ENCODE peak calls at places on chromosome 7, in six cellular contexts. One of them, this sample, is unnamed.

GRCh38 chr7:843230-843629 is 11.0 kb downstream of the SUN1 start:
- DNase-seq in AG04449: no peak
- DNase-seq in left ventricle myocardium inferior: no peak
- DNase-seq in heart right ventricle: no peak
- DNase-seq in cardiac fibroblast: no peak
- DNase-seq in AG04450: no peak
- DNase-seq in this sample: no peak

GRCh38 chr7:92622680-92623079 is 32.5 kb upstream of the FAM133B start:
- DNase-seq in AG04449: no peak
- DNase-seq in left ventricle myocardium inferior: no peak
- DNase-seq in heart right ventricle: no peak
- DNase-seq in cardiac fibroblast: no peak
- DNase-seq in AG04450: no peak
- DNase-seq in this sample: no peak

GRCh38 chr7:12403287-12404181 is at the start of gene VWDE:
- DNase-seq in AG04449: no peak
- DNase-seq in left ventricle myocardium inferior: no peak
- DNase-seq in heart right ventricle: peak; percentile 9
- DNase-seq in cardiac fibroblast: peak; percentile 2
- DNase-seq in AG04450: no peak
- DNase-seq in this sample: peak; percentile 62

GRCh38 chr7:111532625-111533024 is 29.7 kb downstream of the IMMP2L start:
- DNase-seq in AG04449: peak; percentile 10
- DNase-seq in left ventricle myocardium inferior: peak; percentile 16
- DNase-seq in heart right ventricle: no peak
- DNase-seq in cardiac fibroblast: peak; percentile 73
- DNase-seq in AG04450: no peak
- DNase-seq in this sample: no peak

GRCh38 chr7:85426487-85426960 is 239.7 kb upstream of the SEMA3D start:
- DNase-seq in AG04449: no peak
- DNase-seq in left ventricle myocardium inferior: no peak
- DNase-seq in heart right ventricle: no peak
- DNase-seq in cardiac fibroblast: peak; percentile 26
- DNase-seq in AG04450: no peak
- DNase-seq in this sample: no peak

GRCh38 chr7:99081209-99081608 is 62.7 kb downstream of the SMURF1 start:
- DNase-seq in AG04449: no peak
- DNase-seq in left ventricle myocardium inferior: no peak
- DNase-seq in heart right ventricle: no peak
- DNase-seq in cardiac fibroblast: no peak
- DNase-seq in AG04450: no peak
- DNase-seq in this sample: no peak

GRCh38 chr7:79425665-79426064 is 27.8 kb downstream of the MAGI2 start:
- DNase-seq in AG04449: no peak
- DNase-seq in left ventricle myocardium inferior: no peak
- DNase-seq in heart right ventricle: no peak
- DNase-seq in cardiac fibroblast: no peak
- DNase-seq in AG04450: no peak
- DNase-seq in this sample: no peak

GRCh38 chr7:12002428-12002827 is 170.4 kb upstream of the THSD7A start:
- DNase-seq in AG04449: no peak
- DNase-seq in left ventricle myocardium inferior: no peak
- DNase-seq in heart right ventricle: no peak
- DNase-seq in cardiac fibroblast: no peak
- DNase-seq in AG04450: no peak
- DNase-seq in this sample: no peak

GRCh38 chr7:66363655-66364054 is 158.5 kb downstream of the TPST1 start:
- DNase-seq in AG04449: no peak
- DNase-seq in left ventricle myocardium inferior: no peak
- DNase-seq in heart right ventricle: no peak
- DNase-seq in cardiac fibroblast: no peak
- DNase-seq in AG04450: no peak
- DNase-seq in this sample: no peak

GRCh38 chr7:2060701-2061100 is 172.0 kb downstream of the MAD1L1 start:
- DNase-seq in AG04449: no peak
- DNase-seq in left ventricle myocardium inferior: no peak
- DNase-seq in heart right ventricle: no peak
- DNase-seq in cardiac fibroblast: peak; percentile 53
- DNase-seq in AG04450: peak; percentile 87
- DNase-seq in this sample: no peak

GRCh38 chr7:54858008-54858692 is 99.1 kb upstream of the SEC61G start:
- DNase-seq in AG04449: no peak
- DNase-seq in left ventricle myocardium inferior: no peak
- DNase-seq in heart right ventricle: no peak
- DNase-seq in cardiac fibroblast: no peak
- DNase-seq in AG04450: no peak
- DNase-seq in this sample: peak; percentile 92

GRCh38 chr7:285731-286130 is 4.2 kb upstream of the FOXL3 start:
- DNase-seq in AG04449: no peak
- DNase-seq in left ventricle myocardium inferior: no peak
- DNase-seq in heart right ventricle: no peak
- DNase-seq in cardiac fibroblast: no peak
- DNase-seq in AG04450: no peak
- DNase-seq in this sample: no peak

GRCh38 chr7:1620835-1621234 is 49.2 kb upstream of the ELFN1 start:
- DNase-seq in AG04449: no peak
- DNase-seq in left ventricle myocardium inferior: no peak
- DNase-seq in heart right ventricle: no peak
- DNase-seq in cardiac fibroblast: no peak
- DNase-seq in AG04450: no peak
- DNase-seq in this sample: no peak

GRCh38 chr7:92835140-92835850 is 1.1 kb downstream of the CDK6 start:
- DNase-seq in AG04449: no peak
- DNase-seq in left ventricle myocardium inferior: peak; percentile 49
- DNase-seq in heart right ventricle: peak; percentile 47
- DNase-seq in cardiac fibroblast: peak; percentile 81
- DNase-seq in AG04450: no peak
- DNase-seq in this sample: peak; percentile 81

GRCh38 chr7:36784991-36785940 is 61.0 kb upstream of the AOAH start:
- DNase-seq in AG04449: no peak
- DNase-seq in left ventricle myocardium inferior: peak; percentile 30
- DNase-seq in heart right ventricle: peak; percentile 20
- DNase-seq in cardiac fibroblast: peak; percentile 58
- DNase-seq in AG04450: no peak
- DNase-seq in this sample: peak; percentile 76

GRCh38 chr7:30460246-30460633 is 18.3 kb downstream of the NOD1 start:
- DNase-seq in AG04449: no peak
- DNase-seq in left ventricle myocardium inferior: no peak
- DNase-seq in heart right ventricle: no peak
- DNase-seq in cardiac fibroblast: peak; percentile 60
- DNase-seq in AG04450: no peak
- DNase-seq in this sample: no peak

GRCh38 chr7:45564485-45564884 is 9.7 kb upstream of the ADCY1 start:
- DNase-seq in AG04449: no peak
- DNase-seq in left ventricle myocardium inferior: no peak
- DNase-seq in heart right ventricle: no peak
- DNase-seq in cardiac fibroblast: no peak
- DNase-seq in AG04450: no peak
- DNase-seq in this sample: no peak

GRCh38 chr7:77894574-77895091 is 96.1 kb downstream of the PHTF2 start:
- DNase-seq in AG04449: no peak
- DNase-seq in left ventricle myocardium inferior: no peak
- DNase-seq in heart right ventricle: no peak
- DNase-seq in cardiac fibroblast: no peak
- DNase-seq in AG04450: no peak
- DNase-seq in this sample: no peak

GRCh38 chr7:41385996-41386395 is 316.9 kb downstream of the INHBA start:
- DNase-seq in AG04449: no peak
- DNase-seq in left ventricle myocardium inferior: no peak
- DNase-seq in heart right ventricle: no peak
- DNase-seq in cardiac fibroblast: no peak
- DNase-seq in AG04450: no peak
- DNase-seq in this sample: peak; percentile 95

GRCh38 chr7:133957860-133958259 is 169.3 kb upstream of the LRGUK start:
- DNase-seq in AG04449: no peak
- DNase-seq in left ventricle myocardium inferior: no peak
- DNase-seq in heart right ventricle: no peak
- DNase-seq in cardiac fibroblast: no peak
- DNase-seq in AG04450: no peak
- DNase-seq in this sample: peak; percentile 23

GRCh38 chr7:94286111-94286510 is 108.6 kb upstream of the COL1A2 start:
- DNase-seq in AG04449: no peak
- DNase-seq in left ventricle myocardium inferior: no peak
- DNase-seq in heart right ventricle: no peak
- DNase-seq in cardiac fibroblast: peak; percentile 80
- DNase-seq in AG04450: no peak
- DNase-seq in this sample: no peak

DNA sequence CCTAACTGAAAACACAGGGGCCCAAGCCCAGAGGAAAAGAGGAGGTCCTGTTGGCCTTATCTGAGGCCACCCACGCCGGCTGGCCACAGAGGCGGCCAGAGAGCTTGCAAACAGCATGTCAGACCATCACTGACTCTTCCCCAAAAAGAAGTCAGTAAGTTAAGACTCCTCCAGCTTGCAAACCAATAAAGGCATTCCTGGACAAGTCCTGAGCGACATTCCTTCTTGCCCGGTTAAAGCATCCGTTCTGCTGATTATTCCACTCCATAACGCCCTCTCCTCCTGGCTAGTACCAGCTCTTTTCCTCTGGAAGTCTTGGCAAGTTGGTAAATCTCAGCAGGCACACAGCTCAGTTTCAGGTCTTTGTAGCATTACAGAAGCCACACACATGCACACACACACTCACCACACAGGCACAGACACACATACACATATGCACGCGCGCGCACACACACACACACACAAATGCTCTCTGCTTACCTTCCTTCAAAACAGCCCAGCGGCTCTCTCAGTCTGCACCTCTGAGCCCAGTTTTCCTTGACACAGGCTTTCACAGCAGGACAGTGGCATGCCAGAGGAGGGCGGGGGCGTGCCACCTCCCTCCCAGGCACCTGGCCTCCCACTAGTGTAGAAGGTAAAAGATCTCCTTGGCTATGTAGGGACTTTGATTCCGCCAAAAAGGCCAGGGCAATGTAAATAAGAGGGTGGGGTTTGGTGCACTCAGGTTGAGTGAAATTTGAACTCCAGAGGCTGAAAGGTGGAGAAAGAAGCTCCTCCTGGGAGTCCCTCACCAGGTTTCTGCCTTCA is 201.4 kb downstream of the TNS3 start:
- DNase-seq in AG04449: no peak
- DNase-seq in left ventricle myocardium inferior: no peak
- DNase-seq in heart right ventricle: no peak
- DNase-seq in cardiac fibroblast: peak; percentile 80
- DNase-seq in AG04450: peak; percentile 27
- DNase-seq in this sample: peak; percentile 45
- H3K4me3 ChIP-seq in AG04449: no peak overlapping the region
- H3K4me3 ChIP-seq in left ventricle myocardium inferior: peak overlapping the region; percentile 49
- H3K4me3 ChIP-seq in heart right ventricle: peak overlapping the region; percentile 24
- H3K4me3 ChIP-seq in cardiac fibroblast: no peak overlapping the region
- H3K4me3 ChIP-seq in AG04450: no peak overlapping the region
- H3K4me3 ChIP-seq in this sample: peak overlapping the region; percentile 15

DNA sequence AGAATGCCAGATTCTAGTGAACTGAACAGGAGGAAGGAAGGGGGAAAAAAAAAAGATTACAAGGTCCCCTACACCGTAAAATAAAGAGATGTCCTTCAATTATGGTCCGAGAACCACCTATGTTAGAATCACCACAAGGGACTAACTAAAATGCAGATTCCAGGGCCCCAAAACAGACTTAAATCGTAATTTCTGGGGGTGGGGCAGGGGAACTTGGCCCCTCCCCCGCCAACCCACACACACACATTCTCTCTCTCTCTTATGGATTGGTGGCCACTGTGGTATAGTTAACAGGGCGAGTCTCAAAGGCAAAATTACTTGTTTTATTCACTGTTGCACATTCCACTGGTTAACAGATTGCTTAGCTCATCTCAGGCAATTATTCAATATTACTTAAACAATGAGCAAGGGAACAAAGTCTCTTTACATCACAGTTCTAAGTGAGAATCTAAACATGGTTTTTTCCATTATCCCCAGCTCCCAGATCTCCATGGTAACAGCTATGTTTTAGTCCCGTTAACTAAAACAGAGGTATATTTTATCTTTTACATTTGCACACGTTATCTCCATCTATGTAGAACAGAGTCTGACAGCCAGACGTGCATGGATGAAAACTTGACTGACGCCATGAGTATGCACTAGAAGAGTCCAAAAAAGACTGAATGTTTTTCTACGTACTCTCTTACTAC is 38.6 kb downstream of the IGF2BP3 start:
- DNase-seq in AG04449: no peak
- DNase-seq in left ventricle myocardium inferior: no peak
- DNase-seq in heart right ventricle: no peak
- DNase-seq in cardiac fibroblast: peak; percentile 27
- DNase-seq in AG04450: no peak
- DNase-seq in this sample: peak; percentile 18
- H3K4me3 ChIP-seq in AG04449: no peak overlapping the region
- H3K4me3 ChIP-seq in left ventricle myocardium inferior: no peak overlapping the region
- H3K4me3 ChIP-seq in heart right ventricle: no peak overlapping the region
- H3K4me3 ChIP-seq in cardiac fibroblast: no peak overlapping the region
- H3K4me3 ChIP-seq in AG04450: no peak overlapping the region
- H3K4me3 ChIP-seq in this sample: no peak overlapping the region

GRCh38 chr7:4738711-4739527 is 36.5 kb upstream of the AP5Z1 start:
- DNase-seq in AG04449: peak; percentile 52
- DNase-seq in left ventricle myocardium inferior: no peak
- DNase-seq in heart right ventricle: no peak
- DNase-seq in cardiac fibroblast: peak; percentile 93
- DNase-seq in AG04450: no peak
- DNase-seq in this sample: peak; percentile 77
- H3K4me3 ChIP-seq in AG04449: no peak overlapping the region
- H3K4me3 ChIP-seq in left ventricle myocardium inferior: peak overlapping the region; percentile 57
- H3K4me3 ChIP-seq in heart right ventricle: peak overlapping the region; percentile 43
- H3K4me3 ChIP-seq in cardiac fibroblast: no peak overlapping the region
- H3K4me3 ChIP-seq in AG04450: peak overlapping the region; percentile 13
- H3K4me3 ChIP-seq in this sample: no peak overlapping the region

DNA sequence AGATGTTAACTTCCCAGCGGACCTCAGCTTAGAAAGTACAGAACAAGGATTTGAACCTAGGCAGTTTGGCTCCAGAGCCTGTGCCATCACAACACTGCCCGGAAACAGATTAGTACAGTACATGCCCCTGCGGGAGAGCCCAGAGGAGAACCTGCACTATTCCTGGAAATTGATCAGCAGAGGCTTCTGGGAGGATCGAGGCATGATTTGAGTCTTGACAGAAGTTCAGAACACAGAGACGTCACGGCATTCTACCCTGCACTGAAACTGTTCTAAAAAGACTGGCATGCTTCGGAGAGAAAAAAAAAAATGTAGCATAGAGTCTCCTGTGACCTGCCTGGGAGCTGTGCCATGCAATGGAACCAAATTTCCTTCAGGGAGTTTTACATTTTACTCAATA is 9.2 kb upstream of the IL6 start:
- DNase-seq in AG04449: no peak
- DNase-seq in left ventricle myocardium inferior: no peak
- DNase-seq in heart right ventricle: no peak
- DNase-seq in cardiac fibroblast: peak; percentile 73
- DNase-seq in AG04450: no peak
- DNase-seq in this sample: no peak
- H3K4me3 ChIP-seq in AG04449: no peak overlapping the region
- H3K4me3 ChIP-seq in left ventricle myocardium inferior: no peak overlapping the region
- H3K4me3 ChIP-seq in heart right ventricle: no peak overlapping the region
- H3K4me3 ChIP-seq in cardiac fibroblast: no peak overlapping the region
- H3K4me3 ChIP-seq in AG04450: no peak overlapping the region
- H3K4me3 ChIP-seq in this sample: no peak overlapping the region

This sample was measured in epithelial cell of esophagus.